ENCODE peak calls at places on chromosomes 5 and 9, in six cellular contexts. L, E, O, F, U and A are unnamed samples.

GRCh38 chr9:120383999-120384924 is 195.7 kb downstream of the CDK5RAP2 start:
- DNase-seq in L (no peak), E (no peak), O (no peak), F (no peak), U (no peak), A (no peak)

GRCh38 chr9:36158917-36159316 is 10.3 kb upstream of the CCIN start:
- DNase-seq in L (no peak), E (no peak), O (no peak), F (no peak), U (no peak), A (no peak)

GRCh38 chr9:127450170-127450830 is 906 bp downstream of the RPL12 start:
- DNase-seq in L (peak), E (no peak), O (peak), F (no peak), U (no peak), A (no peak)

GRCh38 chr5:127316013-127316412 is 25.4 kb downstream of the MEGF10 start:
- DNase-seq in L (no peak), E (no peak), O (no peak), F (no peak), U (no peak), A (no peak)

GRCh38 chr9:562330-562729 is 279.2 kb upstream of the DMRT1 start:
- DNase-seq in L (no peak), E (no peak), O (no peak), F (no peak), U (no peak), A (no peak)

GRCh38 chr5:40991168-40991980 is 79.8 kb downstream of the MROH2B start:
- DNase-seq in L (peak), E (no peak), O (peak), F (no peak), U (no peak), A (no peak)

GRCh38 chr5:173793677-173794570 is 94.2 kb upstream of the CPEB4 start:
- DNase-seq in L (peak), E (no peak), O (no peak), F (no peak), U (no peak), A (no peak)

GRCh38 chr5:179836225-179837019 is 15.7 kb downstream of the SQSTM1 start:
- DNase-seq in L (no peak), E (no peak), O (no peak), F (peak), U (peak), A (no peak)

GRCh38 chr9:129712595-129713524 is 40.0 kb downstream of the PTGES start:
- DNase-seq in L (no peak), E (no peak), O (no peak), F (no peak), U (no peak), A (no peak)

GRCh38 chr9:107336718-107337360 is 53.8 kb downstream of the RAD23B start:
- DNase-seq in L (peak), E (no peak), O (no peak), F (no peak), U (no peak), A (no peak)

GRCh38 chr5:179345429-179346321 is at the start of gene ADAMTS2:
- DNase-seq in L (no peak), E (no peak), O (peak), F (no peak), U (no peak), A (no peak)

GRCh38 chr9:4299006-4299795 is 667 bp downstream of the GLIS3 start:
- DNase-seq in L (peak), E (no peak), O (peak), F (no peak), U (peak), A (peak)

GRCh38 chr5:149397530-149397929 is 18.4 kb upstream of the IL17B start:
- DNase-seq in L (no peak), E (no peak), O (no peak), F (no peak), U (no peak), A (no peak)

GRCh38 chr5:97449172-97449571 is 266.1 kb upstream of the RIOK2 start:
- DNase-seq in L (no peak), E (no peak), O (no peak), F (no peak), U (no peak), A (no peak)

GRCh38 chr9:116234091-116234490 is 80.5 kb downstream of the PAPPA start:
- DNase-seq in L (peak), E (no peak), O (no peak), F (no peak), U (no peak), A (no peak)

GRCh38 chr5:43711496-43711895 is 108.5 kb downstream of the NNT start:
- DNase-seq in L (peak), E (no peak), O (no peak), F (no peak), U (no peak), A (no peak)

GRCh38 chr5:57221049-57221568 is 47.2 kb downstream of the GPBP1 start:
- DNase-seq in L (peak), E (peak), O (no peak), F (no peak), U (peak), A (no peak)

GRCh38 chr5:42951169-42951846 is 88.8 kb downstream of the ANXA2R start:
- DNase-seq in L (no peak), E (no peak), O (no peak), F (peak), U (peak), A (no peak)

GRCh38 chr9:136255166-136255538 is 9.5 kb upstream of the QSOX2 start:
- DNase-seq in L (peak), E (no peak), O (no peak), F (no peak), U (no peak), A (no peak)

GRCh38 chr9:131117111-131117761 is 8.2 kb upstream of the NUP214 start:
- DNase-seq in L (no peak), E (no peak), O (no peak), F (no peak), U (no peak), A (no peak)

GRCh38 chr5:4295663-4296339 is 700.2 kb downstream of the IRX1 start:
- DNase-seq in L (peak), E (no peak), O (peak), F (no peak), U (no peak), A (peak)

GRCh38 chr9:38331141-38331540 is 61.4 kb upstream of the ALDH1B1 start:
- DNase-seq in L (no peak), E (no peak), O (no peak), F (no peak), U (no peak), A (no peak)

GRCh38 chr9:6757132-6757987 is at the start of gene KDM4C:
- DNase-seq in L (peak), E (peak), O (peak), F (peak), U (peak), A (peak)

GRCh38 chr9:127918201-127919107 is 1.6 kb upstream of the ST6GALNAC4 start:
- DNase-seq in L (no peak), E (no peak), O (no peak), F (no peak), U (no peak), A (no peak)

GRCh38 chr9:92971121-92971520 is 23.8 kb downstream of the FGD3 start:
- DNase-seq in L (no peak), E (no peak), O (no peak), F (no peak), U (no peak), A (no peak)

GRCh38 chr5:53433036-53433435 is 47.4 kb upstream of the FST start:
- DNase-seq in L (no peak), E (no peak), O (no peak), F (no peak), U (no peak), A (no peak)

GRCh38 chr9:95065224-95065623 is 252.3 kb downstream of the FANCC start:
- DNase-seq in L (peak), E (no peak), O (peak), F (no peak), U (no peak), A (no peak)

GRCh38 chr5:120632430-120632829 is 168.3 kb downstream of the PRR16 start:
- DNase-seq in L (no peak), E (no peak), O (no peak), F (no peak), U (no peak), A (no peak)

GRCh38 chr9:121840838-121841760 is 189.7 kb downstream of the DAB2IP start:
- DNase-seq in L (no peak), E (no peak), O (peak), F (no peak), U (no peak), A (peak)

GRCh38 chr9:132609829-132610228 is 27.4 kb downstream of the BARHL1 start:
- DNase-seq in L (peak), E (no peak), O (no peak), F (no peak), U (no peak), A (no peak)